ENCODE peak calls at places on chromosomes 5 and 9, in ten cellular contexts. One of them, this sample, is unnamed.

GRCh38 chr5:73321757-73322452 is 126.7 kb downstream of the FOXD1 start:
- DNase-seq in ACHN: peak; percentile 72
- DNase-seq in HS-5: peak; percentile 98
- DNase-seq in activated CD4-positive, alpha-beta T cell treated with anti-CD3 and anti-CD28 coated beads, Interleukin-2, amount 50 U/mL, for 1 hour: no peak
- DNase-seq in HS-27A: peak; percentile 73
- DNase-seq in breast epithelium: no peak
- DNase-seq in head of caudate nucleus: no peak
- DNase-seq in smooth muscle cell of the brain vasculature: no peak
- DNase-seq in T-helper 2 cell: no peak
- DNase-seq in EL: peak; percentile 98
- DNase-seq in this sample: no peak

GRCh38 chr5:179123109-179123426 is 62.9 kb downstream of the ZNF354C start:
- DNase-seq in head of caudate nucleus: no peak
- DNase-seq in breast epithelium: no peak
- DNase-seq in smooth muscle cell of the brain vasculature: no peak
- DNase-seq in ACHN: no peak
- DNase-seq in activated CD4-positive, alpha-beta T cell treated with anti-CD3 and anti-CD28 coated beads, Interleukin-2, amount 50 U/mL, for 1 hour: no peak
- DNase-seq in HS-27A: no peak
- DNase-seq in T-helper 2 cell: no peak
- DNase-seq in EL: no peak
- DNase-seq in HS-5: no peak
- DNase-seq in this sample: no peak

GRCh38 chr9:131839281-131840084 is 99.6 kb upstream of the RAPGEF1 start:
- DNase-seq in HS-27A: peak; percentile 20
- DNase-seq in smooth muscle cell of the brain vasculature: peak; percentile 26
- DNase-seq in ACHN: no peak
- DNase-seq in activated CD4-positive, alpha-beta T cell treated with anti-CD3 and anti-CD28 coated beads, Interleukin-2, amount 50 U/mL, for 1 hour: peak; percentile 32
- DNase-seq in T-helper 2 cell: peak; percentile 30
- DNase-seq in HS-5: peak; percentile 47
- DNase-seq in EL: peak; percentile 81
- DNase-seq in breast epithelium: no peak
- DNase-seq in head of caudate nucleus: no peak
- DNase-seq in this sample: no peak

GRCh38 chr5:56430437-56430836 is 197.3 kb upstream of the ANKRD55 start:
- DNase-seq in HS-27A: no peak
- DNase-seq in ACHN: no peak
- DNase-seq in EL: no peak
- DNase-seq in T-helper 2 cell: no peak
- DNase-seq in breast epithelium: no peak
- DNase-seq in smooth muscle cell of the brain vasculature: no peak
- DNase-seq in activated CD4-positive, alpha-beta T cell treated with anti-CD3 and anti-CD28 coated beads, Interleukin-2, amount 50 U/mL, for 1 hour: no peak
- DNase-seq in head of caudate nucleus: no peak
- DNase-seq in HS-5: no peak
- DNase-seq in this sample: no peak

GRCh38 chr5:163889369-163889768 is 383.9 kb downstream of the MAT2B start:
- DNase-seq in EL: peak; percentile 70
- DNase-seq in smooth muscle cell of the brain vasculature: no peak
- DNase-seq in T-helper 2 cell: no peak
- DNase-seq in HS-5: peak; percentile 78
- DNase-seq in head of caudate nucleus: no peak
- DNase-seq in HS-27A: no peak
- DNase-seq in ACHN: no peak
- DNase-seq in activated CD4-positive, alpha-beta T cell treated with anti-CD3 and anti-CD28 coated beads, Interleukin-2, amount 50 U/mL, for 1 hour: no peak
- DNase-seq in breast epithelium: no peak
- DNase-seq in this sample: no peak

GRCh38 chr5:177601577-177602457 is 1.9 kb downstream of the B4GALT7 start:
- DNase-seq in head of caudate nucleus: no peak
- DNase-seq in ACHN: peak; percentile 9
- DNase-seq in EL: no peak
- DNase-seq in HS-5: no peak
- DNase-seq in HS-27A: no peak
- DNase-seq in activated CD4-positive, alpha-beta T cell treated with anti-CD3 and anti-CD28 coated beads, Interleukin-2, amount 50 U/mL, for 1 hour: no peak
- DNase-seq in smooth muscle cell of the brain vasculature: no peak
- DNase-seq in T-helper 2 cell: no peak
- DNase-seq in breast epithelium: no peak
- DNase-seq in this sample: no peak

GRCh38 chr9:76586555-76587314 is 127.8 kb downstream of the GCNT1 start:
- DNase-seq in HS-5: no peak
- DNase-seq in T-helper 2 cell: no peak
- DNase-seq in HS-27A: no peak
- DNase-seq in head of caudate nucleus: no peak
- DNase-seq in activated CD4-positive, alpha-beta T cell treated with anti-CD3 and anti-CD28 coated beads, Interleukin-2, amount 50 U/mL, for 1 hour: no peak
- DNase-seq in breast epithelium: no peak
- DNase-seq in ACHN: no peak
- DNase-seq in smooth muscle cell of the brain vasculature: no peak
- DNase-seq in EL: no peak
- DNase-seq in this sample: no peak

GRCh38 chr5:120380644-120381043 is 83.5 kb upstream of the PRR16 start:
- DNase-seq in ACHN: no peak
- DNase-seq in HS-27A: no peak
- DNase-seq in smooth muscle cell of the brain vasculature: no peak
- DNase-seq in head of caudate nucleus: no peak
- DNase-seq in HS-5: no peak
- DNase-seq in T-helper 2 cell: no peak
- DNase-seq in activated CD4-positive, alpha-beta T cell treated with anti-CD3 and anti-CD28 coated beads, Interleukin-2, amount 50 U/mL, for 1 hour: no peak
- DNase-seq in breast epithelium: no peak
- DNase-seq in EL: no peak
- DNase-seq in this sample: no peak

GRCh38 chr9:27622688-27623340 is 49.5 kb upstream of the C9orf72 start:
- DNase-seq in ACHN: no peak
- DNase-seq in smooth muscle cell of the brain vasculature: no peak
- DNase-seq in HS-27A: no peak
- DNase-seq in activated CD4-positive, alpha-beta T cell treated with anti-CD3 and anti-CD28 coated beads, Interleukin-2, amount 50 U/mL, for 1 hour: no peak
- DNase-seq in head of caudate nucleus: no peak
- DNase-seq in T-helper 2 cell: no peak
- DNase-seq in EL: no peak
- DNase-seq in breast epithelium: no peak
- DNase-seq in HS-5: peak; percentile 25
- DNase-seq in this sample: no peak

GRCh38 chr5:80852331-80853245 is 107.6 kb upstream of the RASGRF2 start:
- DNase-seq in breast epithelium: no peak
- DNase-seq in head of caudate nucleus: no peak
- DNase-seq in HS-5: no peak
- DNase-seq in smooth muscle cell of the brain vasculature: no peak
- DNase-seq in T-helper 2 cell: no peak
- DNase-seq in ACHN: no peak
- DNase-seq in activated CD4-positive, alpha-beta T cell treated with anti-CD3 and anti-CD28 coated beads, Interleukin-2, amount 50 U/mL, for 1 hour: no peak
- DNase-seq in HS-27A: no peak
- DNase-seq in EL: no peak
- DNase-seq in this sample: no peak

GRCh38 chr5:27875148-27875547 is 836.8 kb upstream of the CDH9 start:
- DNase-seq in T-helper 2 cell: no peak
- DNase-seq in HS-27A: no peak
- DNase-seq in ACHN: no peak
- DNase-seq in breast epithelium: no peak
- DNase-seq in activated CD4-positive, alpha-beta T cell treated with anti-CD3 and anti-CD28 coated beads, Interleukin-2, amount 50 U/mL, for 1 hour: no peak
- DNase-seq in HS-5: no peak
- DNase-seq in smooth muscle cell of the brain vasculature: no peak
- DNase-seq in EL: no peak
- DNase-seq in head of caudate nucleus: no peak
- DNase-seq in this sample: no peak

GRCh38 chr5:84685121-84685520 is 300.4 kb upstream of the EDIL3 start:
- DNase-seq in HS-27A: no peak
- DNase-seq in EL: no peak
- DNase-seq in T-helper 2 cell: no peak
- DNase-seq in head of caudate nucleus: no peak
- DNase-seq in ACHN: no peak
- DNase-seq in smooth muscle cell of the brain vasculature: no peak
- DNase-seq in activated CD4-positive, alpha-beta T cell treated with anti-CD3 and anti-CD28 coated beads, Interleukin-2, amount 50 U/mL, for 1 hour: no peak
- DNase-seq in breast epithelium: no peak
- DNase-seq in HS-5: no peak
- DNase-seq in this sample: no peak

GRCh38 chr5:114360362-114360761 is 1.5 kb upstream of the KCNN2 start:
- DNase-seq in ACHN: no peak
- DNase-seq in activated CD4-positive, alpha-beta T cell treated with anti-CD3 and anti-CD28 coated beads, Interleukin-2, amount 50 U/mL, for 1 hour: no peak
- DNase-seq in HS-27A: no peak
- DNase-seq in smooth muscle cell of the brain vasculature: no peak
- DNase-seq in head of caudate nucleus: no peak
- DNase-seq in EL: no peak
- DNase-seq in HS-5: no peak
- DNase-seq in T-helper 2 cell: no peak
- DNase-seq in breast epithelium: no peak
- DNase-seq in this sample: no peak